ENCODE peak calls at places on chromosome 16, in four cellular contexts. M is mammary epithelial cell, O is cardiac fibroblast, D is GM03348. A is an unnamed sample.

GRCh38 chr16:47392114-47392513 is 68.7 kb downstream of the ITFG1 start:
- DNase-seq in M (peak), O (peak), D (no peak), A (no peak)

GRCh38 chr16:83574388-83574787 is 233.4 kb upstream of the HSBP1 start:
- DNase-seq in M (peak), O (peak), D (peak), A (peak)

GRCh38 chr16:52283018-52283417 is 263.9 kb downstream of the TOX3 start:
- DNase-seq in M (peak), O (peak), D (no peak), A (no peak)

GRCh38 chr16:56192971-56193936 is 2.0 kb downstream of the GNAO1 start:
- DNase-seq in M (no peak), O (no peak), D (no peak), A (no peak)

GRCh38 chr16:291539-291938 is 8.6 kb downstream of the PDIA2 start:
- DNase-seq in M (no peak), O (no peak), D (no peak), A (no peak)

GRCh38 chr16:78210305-78210704 is 110.9 kb downstream of the WWOX start:
- DNase-seq in M (peak), O (no peak), D (no peak), A (no peak)

GRCh38 chr16:397135-397661 is at the start of gene NME4:
- DNase-seq in M (no peak), O (peak), D (peak), A (peak)

GRCh38 chr16:23835390-23836077 is at the start of gene PRKCB:
- DNase-seq in M (peak), O (peak), D (peak), A (peak)

GRCh38 chr16:10981697-10982216 is 37.4 kb downstream of the CLEC16A start:
- DNase-seq in M (peak), O (no peak), D (no peak), A (peak)

A was measured in adipocyte.